ENCODE peak calls at places on chromosomes 2 and 18, in ten cellular contexts. S, R, V, W, I, B, L, A, P and U are unnamed samples.

GRCh38 chr2:162821176-162821575 is 17.4 kb downstream of the KCNH7 start:
- DNase-seq in S (peak; percentile 57), R (no peak), V (no peak), W (peak; percentile 29), I (no peak), B (no peak), L (no peak), A (no peak), P (no peak), U (no peak)

GRCh38 chr2:221896505-221897151 is 324.5 kb upstream of the EPHA4 start:
- DNase-seq in S (peak; percentile 85), R (no peak), V (no peak), W (no peak), I (no peak), B (peak; percentile 9), L (no peak), A (no peak), P (no peak), U (no peak)

GRCh38 chr2:182426082-182426914 is 538 bp downstream of the PDE1A start:
- DNase-seq in S (no peak), R (no peak), V (no peak), W (peak; percentile 14), I (no peak), B (peak; percentile 58), L (no peak), A (no peak), P (no peak), U (no peak)

GRCh38 chr18:76805221-76805620 is 17.1 kb upstream of the ZNF236 start:
- DNase-seq in S (peak; percentile 39), R (no peak), V (no peak), W (peak; percentile 60), I (no peak), B (peak; percentile 22), L (no peak), A (peak; percentile 42), P (no peak), U (no peak)

GRCh38 chr2:240217431-240218301 is 77.2 kb upstream of the OTOS start:
- DNase-seq in S (no peak), R (peak; percentile 42), V (no peak), W (no peak), I (no peak), B (no peak), L (no peak), A (no peak), P (no peak), U (no peak)

GRCh38 chr2:68466361-68466777 is 725 bp downstream of the FBXO48 start:
- DNase-seq in S (peak; percentile 84), R (peak; percentile 65), V (no peak), W (peak; percentile 64), I (no peak), B (peak; percentile 16), L (no peak), A (peak; percentile 33), P (no peak), U (no peak)

GRCh38 chr18:35143615-35144596 is 96.9 kb upstream of the ZNF397 start:
- DNase-seq in S (peak; percentile 61), R (peak; percentile 75), V (no peak), W (peak; percentile 45), I (no peak), B (peak; percentile 74), L (no peak), A (no peak), P (no peak), U (peak; percentile 77)

GRCh38 chr2:165008916-165009315 is 53.6 kb upstream of the SLC38A11 start:
- DNase-seq in S (no peak), R (no peak), V (no peak), W (no peak), I (no peak), B (no peak), L (no peak), A (no peak), P (no peak), U (no peak)

GRCh38 chr2:101831351-101831865 is 133.9 kb downstream of the MAP4K4 start:
- DNase-seq in S (peak; percentile 79), R (peak; percentile 88), V (no peak), W (peak; percentile 74), I (peak; percentile 56), B (peak; percentile 79), L (no peak), A (no peak), P (no peak), U (peak; percentile 81)

GRCh38 chr18:33556846-33557245 is 21.2 kb upstream of the ASXL3 start:
- DNase-seq in S (no peak), R (no peak), V (no peak), W (no peak), I (no peak), B (no peak), L (no peak), A (no peak), P (no peak), U (no peak)

GRCh38 chr18:9866627-9867453 is 18.9 kb upstream of the TXNDC2 start:
- DNase-seq in S (no peak), R (no peak), V (no peak), W (no peak), I (peak; percentile 57), B (no peak), L (no peak), A (no peak), P (no peak), U (no peak)

GRCh38 chr2:240423788-240424191 is 11.7 kb upstream of the GPC1 start:
- DNase-seq in S (no peak), R (peak; percentile 29), V (no peak), W (no peak), I (peak; percentile 37), B (no peak), L (peak; percentile 8), A (no peak), P (no peak), U (peak; percentile 2)

GRCh38 chr2:224850081-224850480 is 133.9 kb upstream of the CCDC195 start:
- DNase-seq in S (no peak), R (no peak), V (no peak), W (peak; percentile 28), I (no peak), B (no peak), L (no peak), A (no peak), P (no peak), U (no peak)

GRCh38 chr2:84980263-84980983 is 9.5 kb downstream of the KCMF1 start:
- DNase-seq in S (no peak), R (no peak), V (no peak), W (no peak), I (no peak), B (no peak), L (no peak), A (no peak), P (no peak), U (no peak)

GRCh38 chr2:219274392-219274921 is 4.7 kb upstream of the DNAJB2 start:
- DNase-seq in S (peak; percentile 70), R (no peak), V (peak; percentile 60), W (peak; percentile 87), I (no peak), B (peak; percentile 75), L (no peak), A (no peak), P (no peak), U (no peak)

DNA sequence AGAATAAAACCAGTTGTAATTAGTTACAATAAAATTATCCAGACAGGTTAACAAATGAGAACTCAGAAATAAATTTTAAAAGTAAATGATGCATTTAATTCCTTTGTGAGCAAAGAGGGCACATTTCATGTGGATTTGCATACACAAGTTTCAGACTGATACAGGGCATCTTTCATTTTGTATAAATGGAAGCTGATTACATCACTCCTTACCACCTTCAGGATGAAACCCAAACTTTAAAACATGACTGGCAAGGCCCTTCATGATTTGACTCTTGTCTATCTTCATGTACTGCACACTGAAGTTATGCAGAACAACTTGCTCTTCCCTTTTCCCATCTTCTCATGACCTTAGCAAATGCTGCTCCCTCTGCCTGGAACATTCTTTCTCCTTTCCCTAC is 26.9 kb downstream of the EFEMP1 start:
- DNase-seq in S (no peak), R (no peak), V (no peak), W (no peak), I (no peak), B (no peak), L (no peak), A (no peak), P (no peak), U (no peak)
- TF ChIP-seq CTCF in S (no peak), R (no peak), V (no peak), W (no peak), I (no peak), B (no peak), L (no peak), A (no peak), P (no peak), U (no peak)

GRCh38 chr2:70190413-70191243 is at the start of gene C2orf42:
- DNase-seq in S (peak; percentile 99), R (peak; percentile 98), V (peak; percentile 89), W (peak; percentile 96), I (peak; percentile 97), B (peak; percentile 95), L (peak; percentile 75), A (peak; percentile 94), P (peak; percentile 97), U (peak; percentile 96)
- TF ChIP-seq CTCF in S (peak; percentile 24), R (peak; percentile 21), V (peak; percentile 22), W (no peak), I (peak; percentile 19), B (peak; percentile 19), L (no peak), A (no peak), P (peak; percentile 1), U (peak; percentile 32)

DNA sequence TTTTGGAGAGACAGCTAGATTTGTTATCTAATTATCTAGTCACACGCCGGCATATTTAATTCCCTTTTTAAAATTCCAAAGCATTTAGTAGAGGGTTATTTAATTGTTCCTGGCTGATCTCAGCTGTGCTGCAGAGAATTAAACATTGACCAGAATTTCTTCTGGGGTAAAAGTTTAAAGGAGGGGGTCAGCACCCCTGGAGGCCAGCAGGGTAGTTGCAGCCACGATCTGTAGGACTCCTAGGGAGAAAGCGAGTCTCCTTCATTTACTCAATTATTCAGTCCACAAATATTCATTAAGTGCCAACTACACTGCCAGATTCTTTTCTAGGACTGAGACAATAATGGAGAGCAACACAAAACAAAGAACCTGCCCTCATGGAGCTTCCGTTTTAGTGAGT is 294.3 kb downstream of the RDH14 start:
- DNase-seq in S (no peak), R (no peak), V (no peak), W (no peak), I (no peak), B (no peak), L (no peak), A (no peak), P (no peak), U (no peak)
- TF ChIP-seq CTCF in S (peak; percentile 29), R (no peak), V (no peak), W (peak; percentile 49), I (no peak), B (peak; percentile 17), L (peak; percentile 22), A (no peak), P (peak; percentile 36), U (no peak)

GRCh38 chr18:11578799-11579198 is 30.6 kb upstream of the SLC35G4 start:
- DNase-seq in S (no peak), R (no peak), V (no peak), W (no peak), I (no peak), B (peak; percentile 7), L (no peak), A (no peak), P (no peak), U (no peak)
- TF ChIP-seq CTCF in S (no peak), R (no peak), V (no peak), W (no peak), I (no peak), B (no peak), L (no peak), A (no peak), P (no peak), U (no peak)

GRCh38 chr18:43559507-43559906 is 282.2 kb upstream of the SYT4 start:
- DNase-seq in S (no peak), R (no peak), V (no peak), W (no peak), I (no peak), B (no peak), L (no peak), A (no peak), P (no peak), U (no peak)
- TF ChIP-seq CTCF in S (no peak), R (no peak), V (no peak), W (no peak), I (no peak), B (no peak), L (no peak), A (no peak), P (no peak), U (no peak)